ENCODE peak calls at places on chromosomes 4 and X, in four cellular contexts. S is H9, P is IMR-90, C is H1. B is an unnamed sample.

GRCh38 chrX:153928846-153929245 is 2.8 kb upstream of the ARHGAP4 start:
- DNase-seq in S (no peak), P (no peak), C (no peak), B (no peak)

GRCh38 chr4:89353514-89353913 is 45.9 kb upstream of the GPRIN3 start:
- DNase-seq in C (no peak), S (no peak), P (no peak), B (no peak)

GRCh38 chr4:82335043-82335442 is 38.7 kb downstream of the HNRNPD start:
- DNase-seq in P (no peak), S (no peak), C (no peak), B (no peak)

GRCh38 chr4:173499568-173500535 is 30.2 kb downstream of the HAND2 start:
- DNase-seq in C (no peak), S (peak), P (no peak), B (peak)

GRCh38 chrX:151393514-151393913 is 3.5 kb upstream of the VMA21 start:
- DNase-seq in C (no peak), P (no peak), S (peak), B (peak)

GRCh38 chrX:104270916-104271512 is 16.3 kb upstream of the ESX1 start:
- DNase-seq in C (no peak), S (peak), P (peak), B (peak)

GRCh38 chrX:43176686-43177085 is 398.7 kb upstream of the PPP1R2C start:
- DNase-seq in C (no peak), P (no peak), S (no peak), B (no peak)

GRCh38 chr4:150578745-150579470 is 3.0 kb upstream of the MAB21L2 start:
- DNase-seq in S (peak), C (no peak), P (peak), B (peak)

GRCh38 chr4:145177906-145178538 is 2.4 kb downstream of the OTUD4 start:
- DNase-seq in S (no peak), P (peak), C (no peak), B (peak)

GRCh38 chrX:43269201-43269600 is 386.9 kb upstream of the MAOA start:
- DNase-seq in S (no peak), C (no peak), P (no peak), B (no peak)

GRCh38 chrX:105752334-105752733 is 70.0 kb upstream of the NRK start:
- DNase-seq in C (no peak), S (no peak), P (no peak), B (peak)

GRCh38 chrX:136275553-136275952 is 24.4 kb upstream of the MAP7D3 start:
- DNase-seq in C (no peak), S (no peak), P (no peak), B (no peak)

GRCh38 chrX:119230850-119231249 is 5.2 kb upstream of the PGRMC1 start:
- DNase-seq in S (no peak), P (no peak), C (no peak), B (no peak)

GRCh38 chrX:41634284-41634683 is 54.5 kb upstream of the GPR34 start:
- DNase-seq in S (no peak), C (no peak), P (peak), B (peak)

DNA sequence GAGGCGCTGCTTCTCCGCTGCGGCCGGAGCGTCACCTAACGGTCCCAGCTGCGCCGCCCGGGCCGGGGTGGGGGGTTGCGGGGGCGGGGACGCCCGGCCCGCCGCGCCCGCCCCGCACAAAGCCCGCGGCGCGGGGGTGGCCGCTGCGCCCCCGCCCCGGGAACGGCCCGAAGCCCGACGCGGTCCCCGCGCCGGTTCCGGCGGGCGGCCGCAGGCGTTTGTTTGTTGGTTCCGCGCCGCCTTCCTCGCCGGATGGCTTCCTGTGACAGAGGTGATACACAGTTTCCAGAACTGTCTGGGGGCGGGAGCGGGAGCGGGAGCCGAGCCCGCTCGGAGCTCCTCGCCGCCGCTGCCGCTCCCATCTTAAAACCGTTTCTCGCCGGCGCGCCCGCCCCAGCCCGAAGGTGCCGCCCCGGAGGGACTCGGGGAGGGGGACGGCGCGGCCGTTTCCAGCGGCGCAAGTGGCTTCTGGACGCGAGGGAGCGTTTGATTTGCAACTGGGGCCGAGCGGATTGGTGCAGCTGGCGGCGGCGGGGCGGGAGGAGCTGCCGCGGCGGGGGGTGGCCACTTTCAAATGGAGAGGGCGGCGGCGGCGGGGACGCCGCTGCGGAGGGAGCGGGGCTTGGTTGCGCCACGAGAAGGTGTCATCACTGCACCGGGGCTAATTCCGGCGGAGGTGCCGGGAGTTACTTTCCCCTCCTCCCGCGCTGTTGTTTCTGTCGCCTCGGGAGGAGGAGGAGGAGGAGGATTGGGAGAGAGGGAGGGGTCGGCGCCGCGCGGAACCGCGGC is 2.3 kb downstream of the JADE1 start:
- DNase-seq in C (no peak), S (peak), P (peak), B (peak)
- H3K23ac ChIP-seq in C (no peak), S (no peak), P (peak), B (no peak)

GRCh38 chr4:53704329-53704728 is 113.0 kb upstream of the LNX1 start:
- DNase-seq in S (no peak), P (no peak), C (no peak), B (no peak)
- H2AK5ac ChIP-seq in S (no peak), P (peak), C (no peak), B (no peak)

GRCh38 chr4:27062256-27062655 is 201.6 kb downstream of the STIM2 start:
- DNase-seq in P (no peak), C (no peak), S (no peak), B (no peak)
- H4K5ac ChIP-seq in P (no peak), C (no peak), S (no peak), B (no peak)

GRCh38 chr4:86594559-86595425 is 677 bp downstream of the PTPN13 start:
- DNase-seq in C (no peak), S (peak), P (peak), B (peak)
- H3K23ac ChIP-seq in C (no peak), S (no peak), P (peak), B (peak)

DNA sequence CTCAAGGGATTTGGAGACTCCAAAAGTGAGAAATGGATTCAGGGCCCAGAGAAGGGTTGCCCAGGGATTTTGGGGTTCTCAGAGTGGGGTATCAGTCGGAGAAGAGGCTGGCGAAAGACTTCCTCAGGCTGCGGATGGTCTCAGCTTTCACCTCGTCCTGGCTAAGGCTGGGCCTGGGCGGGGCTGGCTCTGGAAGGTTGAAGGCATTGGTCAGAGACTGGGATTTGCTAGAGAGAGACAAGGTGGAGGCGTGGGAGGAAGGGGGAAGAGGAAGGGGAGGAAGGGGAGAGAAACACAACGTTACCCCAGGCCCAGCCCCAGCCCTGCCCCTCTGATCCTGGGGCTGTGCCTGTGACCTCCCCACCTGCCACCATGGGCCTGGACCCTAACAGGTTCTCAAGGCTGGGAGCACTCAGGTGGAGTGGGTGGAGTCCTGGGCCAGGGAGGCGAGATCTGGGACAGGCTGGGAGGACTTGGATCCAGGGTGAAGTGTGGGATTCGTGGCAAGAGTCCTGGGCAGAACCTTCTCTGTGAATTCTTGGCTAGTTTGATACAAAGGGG is 9.4 kb upstream of the TIMP1 start:
- DNase-seq in S (peak), C (no peak), P (no peak), B (no peak)
- H2AK5ac ChIP-seq in S (no peak), C (peak), P (peak), B (no peak)

B was measured in mesendoderm.